ENCODE peak calls at places on chromosome 10, in nine cellular contexts. One of them, this sample, is unnamed.

GRCh38 chr10:74681917-74682627 is 144.3 kb upstream of the KAT6B start:
- DNase-seq in activated CD8-positive, alpha-beta memory T cell treated with anti-CD3 and anti-CD28 coated beads, Interleukin-2, amount 50 U/mL, for 4 hours: no peak
- DNase-seq in brain microvascular endothelial cell: no peak
- DNase-seq in colonic mucosa: no peak
- DNase-seq in AG09309: no peak
- DNase-seq in HS-5: no peak
- DNase-seq in effector memory CD4-positive, alpha-beta T cell: no peak
- DNase-seq in memory B cell: no peak
- DNase-seq in COR-L47: no peak
- DNase-seq in this sample: no peak

GRCh38 chr10:118968071-118968470 is 61.4 kb upstream of the NANOS1 start:
- DNase-seq in memory B cell: no peak
- DNase-seq in brain microvascular endothelial cell: no peak
- DNase-seq in colonic mucosa: no peak
- DNase-seq in HS-5: no peak
- DNase-seq in COR-L47: no peak
- DNase-seq in AG09309: no peak
- DNase-seq in effector memory CD4-positive, alpha-beta T cell: no peak
- DNase-seq in activated CD8-positive, alpha-beta memory T cell treated with anti-CD3 and anti-CD28 coated beads, Interleukin-2, amount 50 U/mL, for 4 hours: no peak
- DNase-seq in this sample: no peak

GRCh38 chr10:19738440-19738839 is 77.8 kb upstream of the PLXDC2 start:
- DNase-seq in brain microvascular endothelial cell: no peak
- DNase-seq in AG09309: no peak
- DNase-seq in colonic mucosa: no peak
- DNase-seq in COR-L47: no peak
- DNase-seq in activated CD8-positive, alpha-beta memory T cell treated with anti-CD3 and anti-CD28 coated beads, Interleukin-2, amount 50 U/mL, for 4 hours: no peak
- DNase-seq in effector memory CD4-positive, alpha-beta T cell: no peak
- DNase-seq in HS-5: no peak
- DNase-seq in memory B cell: no peak
- DNase-seq in this sample: no peak

GRCh38 chr10:129586897-129587443 is 119.9 kb downstream of the MGMT start:
- DNase-seq in COR-L47: no peak
- DNase-seq in effector memory CD4-positive, alpha-beta T cell: no peak
- DNase-seq in HS-5: no peak
- DNase-seq in colonic mucosa: no peak
- DNase-seq in memory B cell: no peak
- DNase-seq in brain microvascular endothelial cell: no peak
- DNase-seq in AG09309: no peak
- DNase-seq in activated CD8-positive, alpha-beta memory T cell treated with anti-CD3 and anti-CD28 coated beads, Interleukin-2, amount 50 U/mL, for 4 hours: no peak
- DNase-seq in this sample: no peak

GRCh38 chr10:25547391-25547790 is 372.6 kb downstream of the GPR158 start:
- DNase-seq in memory B cell: no peak
- DNase-seq in HS-5: no peak
- DNase-seq in activated CD8-positive, alpha-beta memory T cell treated with anti-CD3 and anti-CD28 coated beads, Interleukin-2, amount 50 U/mL, for 4 hours: no peak
- DNase-seq in brain microvascular endothelial cell: no peak
- DNase-seq in COR-L47: no peak
- DNase-seq in colonic mucosa: no peak
- DNase-seq in AG09309: no peak
- DNase-seq in effector memory CD4-positive, alpha-beta T cell: no peak
- DNase-seq in this sample: no peak

GRCh38 chr10:44981172-44982113 is 2.8 kb upstream of the DEPP1 start:
- DNase-seq in colonic mucosa: no peak
- DNase-seq in activated CD8-positive, alpha-beta memory T cell treated with anti-CD3 and anti-CD28 coated beads, Interleukin-2, amount 50 U/mL, for 4 hours: no peak
- DNase-seq in effector memory CD4-positive, alpha-beta T cell: no peak
- DNase-seq in memory B cell: no peak
- DNase-seq in AG09309: peak; percentile 66
- DNase-seq in COR-L47: no peak
- DNase-seq in brain microvascular endothelial cell: peak; percentile 87
- DNase-seq in HS-5: peak; percentile 82
- DNase-seq in this sample: no peak

GRCh38 chr10:97463363-97464132 is 17.6 kb downstream of the ZDHHC16 start:
- DNase-seq in activated CD8-positive, alpha-beta memory T cell treated with anti-CD3 and anti-CD28 coated beads, Interleukin-2, amount 50 U/mL, for 4 hours: peak; percentile 30
- DNase-seq in HS-5: peak; percentile 68
- DNase-seq in effector memory CD4-positive, alpha-beta T cell: no peak
- DNase-seq in memory B cell: peak; percentile 35
- DNase-seq in colonic mucosa: peak; percentile 53
- DNase-seq in AG09309: peak; percentile 64
- DNase-seq in COR-L47: no peak
- DNase-seq in brain microvascular endothelial cell: peak; percentile 35
- DNase-seq in this sample: no peak

GRCh38 chr10:46538155-46538554 is 18.3 kb downstream of the GPRIN2 start:
- DNase-seq in brain microvascular endothelial cell: no peak
- DNase-seq in colonic mucosa: no peak
- DNase-seq in AG09309: no peak
- DNase-seq in HS-5: no peak
- DNase-seq in activated CD8-positive, alpha-beta memory T cell treated with anti-CD3 and anti-CD28 coated beads, Interleukin-2, amount 50 U/mL, for 4 hours: no peak
- DNase-seq in COR-L47: no peak
- DNase-seq in effector memory CD4-positive, alpha-beta T cell: no peak
- DNase-seq in memory B cell: no peak
- DNase-seq in this sample: no peak

GRCh38 chr10:119323085-119323670 is 115.8 kb downstream of the GRK5 start:
- DNase-seq in memory B cell: no peak
- DNase-seq in HS-5: no peak
- DNase-seq in effector memory CD4-positive, alpha-beta T cell: no peak
- DNase-seq in COR-L47: no peak
- DNase-seq in activated CD8-positive, alpha-beta memory T cell treated with anti-CD3 and anti-CD28 coated beads, Interleukin-2, amount 50 U/mL, for 4 hours: no peak
- DNase-seq in brain microvascular endothelial cell: no peak
- DNase-seq in colonic mucosa: no peak
- DNase-seq in AG09309: no peak
- DNase-seq in this sample: no peak

GRCh38 chr10:130751851-130752250 is 559.7 kb downstream of the TCERG1L start:
- DNase-seq in activated CD8-positive, alpha-beta memory T cell treated with anti-CD3 and anti-CD28 coated beads, Interleukin-2, amount 50 U/mL, for 4 hours: no peak
- DNase-seq in effector memory CD4-positive, alpha-beta T cell: no peak
- DNase-seq in colonic mucosa: no peak
- DNase-seq in HS-5: no peak
- DNase-seq in memory B cell: no peak
- DNase-seq in AG09309: no peak
- DNase-seq in brain microvascular endothelial cell: no peak
- DNase-seq in COR-L47: no peak
- DNase-seq in this sample: no peak

GRCh38 chr10:17787087-17787942 is 21.8 kb upstream of the MRC1 start:
- DNase-seq in AG09309: peak; percentile 88
- DNase-seq in brain microvascular endothelial cell: peak; percentile 93
- DNase-seq in HS-5: peak; percentile 69
- DNase-seq in activated CD8-positive, alpha-beta memory T cell treated with anti-CD3 and anti-CD28 coated beads, Interleukin-2, amount 50 U/mL, for 4 hours: no peak
- DNase-seq in COR-L47: no peak
- DNase-seq in memory B cell: no peak
- DNase-seq in colonic mucosa: no peak
- DNase-seq in effector memory CD4-positive, alpha-beta T cell: no peak
- DNase-seq in this sample: no peak

This sample was measured in CD8-positive, alpha-beta T cell.